ENCODE peak calls at places on chromosome 12, in five cellular contexts. Z is HFF-Myc, M is astrocyte of the spinal cord, Q is A549, V is fibroblast of lung. F is an unnamed sample.

GRCh38 chr12:47797432-47797831 is 22.3 kb downstream of the HDAC7 start:
- DNase-seq in Z (no peak), M (no peak), Q (peak), V (no peak), F (no peak)

GRCh38 chr12:86264451-86265328 is 8.5 kb upstream of the MGAT4C start:
- DNase-seq in Z (no peak), M (no peak), Q (no peak), V (peak), F (no peak)

GRCh38 chr12:98551787-98552186 is 36.4 kb downstream of the TMPO start:
- DNase-seq in Z (no peak), M (no peak), Q (no peak), V (no peak), F (no peak)

GRCh38 chr12:12520278-12520677 is 42.4 kb downstream of the DUSP16 start:
- DNase-seq in Z (no peak), M (no peak), Q (no peak), V (no peak), F (no peak)

GRCh38 chr12:118064608-118065007 is 3.6 kb upstream of the WSB2 start:
- DNase-seq in Z (no peak), M (no peak), Q (no peak), V (no peak), F (no peak)

GRCh38 chr12:85654456-85654840 is 181.8 kb downstream of the RASSF9 start:
- DNase-seq in Z (no peak), M (no peak), Q (no peak), V (no peak), F (no peak)

GRCh38 chr12:80269953-80270552 is 170.7 kb downstream of the OTOGL start:
- DNase-seq in Z (peak), M (peak), Q (peak), V (peak), F (peak)

GRCh38 chr12:64088431-64089349 is 133.4 kb downstream of the KICS2 start:
- DNase-seq in Z (peak), M (peak), Q (peak), V (peak), F (peak)

GRCh38 chr12:10101042-10101579 is 2.3 kb upstream of the CLEC1A start:
- DNase-seq in Z (peak), M (peak), Q (no peak), V (peak), F (peak)

GRCh38 chr12:96425321-96425720 is 25.1 kb upstream of the CDK17 start:
- DNase-seq in Z (peak), M (peak), Q (no peak), V (peak), F (peak)
- H3K4me3 ChIP-seq in Z (no peak), M (no peak), Q (no peak), V (peak), F (no peak)

GRCh38 chr12:31316964-31317363 is 9.0 kb downstream of the SINHCAF start:
- DNase-seq in Z (no peak), M (peak), Q (no peak), V (no peak), F (no peak)
- H3K4me3 ChIP-seq in Z (no peak), M (peak), Q (peak), V (peak), F (peak)

DNA sequence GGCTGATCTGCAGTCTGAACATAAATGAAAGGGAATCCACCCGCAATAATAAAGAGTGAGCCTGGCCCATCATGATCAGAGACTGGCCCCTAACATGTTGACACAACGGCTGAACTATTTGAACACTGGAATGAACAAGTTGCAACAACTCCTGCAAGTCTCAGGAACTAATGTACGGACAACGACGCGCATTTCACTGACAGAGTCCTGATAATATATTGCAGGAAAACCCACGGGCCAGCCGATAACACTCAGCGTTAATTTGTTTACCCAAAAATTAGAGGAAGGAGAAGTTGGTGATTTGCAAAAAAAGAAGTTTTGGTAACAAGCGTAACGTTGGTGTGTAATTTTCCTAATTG is 195.7 kb upstream of the BTG1 start:
- DNase-seq in Z (no peak), M (no peak), Q (no peak), V (no peak), F (no peak)
- H3K4me3 ChIP-seq in Z (no peak), M (no peak), Q (no peak), V (no peak), F (no peak)

GRCh38 chr12:72017054-72017651 is 78.5 kb downstream of the TPH2 start:
- DNase-seq in Z (peak), M (peak), Q (peak), V (peak), F (peak)

GRCh38 chr12:72011374-72011773 is 72.7 kb downstream of the TPH2 start:
- DNase-seq in Z (no peak), M (no peak), Q (no peak), V (no peak), F (no peak)

GRCh38 chr12:72010365-72010764 is 71.7 kb downstream of the TPH2 start:
- DNase-seq in Z (no peak), M (peak), Q (no peak), V (no peak), F (no peak)

GRCh38 chr12:72015895-72016294 is 77.2 kb downstream of the TPH2 start:
- DNase-seq in Z (no peak), M (no peak), Q (no peak), V (no peak), F (no peak)

GRCh38 chr12:72012874-72013273 is 74.2 kb downstream of the TPH2 start:
- DNase-seq in Z (no peak), M (no peak), Q (no peak), V (no peak), F (no peak)
- H3K4me3 ChIP-seq in Z (no peak), M (no peak), Q (no peak), V (no peak), F (no peak)

DNA sequence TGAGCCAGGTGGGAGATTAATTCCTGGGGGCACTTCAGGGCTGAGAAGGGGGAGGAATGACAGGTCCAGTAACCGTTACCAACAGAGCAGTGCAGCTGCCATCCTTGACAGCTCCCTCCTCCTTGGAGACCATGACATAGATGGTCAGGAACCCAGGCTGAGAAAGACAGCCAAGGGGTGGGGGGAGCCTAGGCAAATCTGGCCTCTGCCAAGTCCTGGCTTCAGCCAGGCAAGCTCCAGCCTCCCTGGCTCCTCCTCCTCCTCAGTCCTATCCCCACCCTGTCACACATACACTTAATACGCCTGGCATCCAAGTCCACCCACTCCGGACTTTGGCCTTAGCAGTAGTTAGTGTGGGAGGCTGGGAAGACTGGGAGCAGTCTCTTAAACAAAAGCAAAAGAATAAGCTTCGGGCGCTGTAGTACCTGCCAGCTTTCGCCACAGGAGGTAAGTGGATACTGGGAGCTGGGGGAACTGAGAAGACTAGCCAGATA is at the start of gene RDH5:
- DNase-seq in Z (no peak), M (peak), Q (peak), V (peak), F (no peak)
- H3K4me3 ChIP-seq in Z (peak), M (no peak), Q (no peak), V (peak), F (no peak)

GRCh38 chr12:104048162-104048561 is 1.8 kb downstream of the GLT8D2 start:
- DNase-seq in Z (no peak), M (no peak), Q (no peak), V (no peak), F (no peak)
- H3K4me3 ChIP-seq in Z (no peak), M (peak), Q (no peak), V (peak), F (no peak)

DNA sequence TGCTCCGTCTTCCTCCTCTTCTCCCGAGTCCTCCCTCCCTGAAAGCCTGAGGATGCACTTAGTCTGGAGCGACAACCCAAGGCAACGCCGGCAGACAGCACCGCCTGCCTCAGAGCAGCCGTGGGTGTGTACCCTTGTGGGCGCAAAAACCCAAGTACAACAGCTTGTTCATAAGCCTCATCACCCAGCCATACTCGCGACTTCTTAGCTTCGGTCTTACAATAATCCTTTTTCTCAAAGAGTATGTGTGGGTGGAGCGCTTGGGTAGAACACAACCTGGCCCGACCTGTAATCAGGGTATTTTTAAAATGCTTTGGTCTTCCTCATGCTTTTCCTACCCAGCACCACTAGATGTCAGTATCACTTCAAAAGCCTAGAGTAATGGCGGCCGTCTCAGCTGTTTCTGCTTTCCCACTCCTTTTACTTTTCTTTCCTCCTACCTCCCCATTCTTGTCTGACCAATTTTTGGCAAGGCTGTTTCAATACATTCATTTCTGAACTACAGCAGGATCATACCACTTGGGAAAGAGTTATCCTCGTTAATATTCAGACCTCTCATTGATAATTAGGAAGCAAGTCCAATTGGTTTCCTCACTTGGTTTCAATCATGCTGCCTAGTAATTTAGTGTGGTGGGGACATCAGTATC is 198.9 kb downstream of the EPS8 start:
- DNase-seq in Z (peak), M (peak), Q (peak), V (peak), F (peak)
- H3K4me3 ChIP-seq in Z (peak), M (peak), Q (peak), V (peak), F (peak)